ENCODE peak calls at places on chromosomes 2 and 18, in five cellular contexts. One of them, this sample, is unnamed.

GRCh38 chr2:184890311-184890710 is 292.0 kb downstream of the ZNF804A start:
- DNase-seq in left ventricle myocardium inferior: no peak
- DNase-seq in IMR-90: peak; percentile 3
- DNase-seq in body of pancreas: no peak
- DNase-seq in thoracic aorta: no peak
- DNase-seq in this sample: no peak

GRCh38 chr2:174108579-174108978 is 139.8 kb downstream of the OLA1 start:
- DNase-seq in left ventricle myocardium inferior: no peak
- DNase-seq in IMR-90: no peak
- DNase-seq in body of pancreas: no peak
- DNase-seq in thoracic aorta: no peak
- DNase-seq in this sample: no peak

GRCh38 chr2:181573140-181573736 is 83.7 kb downstream of the CERKL start:
- DNase-seq in left ventricle myocardium inferior: no peak
- DNase-seq in IMR-90: peak; percentile 50
- DNase-seq in body of pancreas: no peak
- DNase-seq in thoracic aorta: no peak
- DNase-seq in this sample: peak; percentile 28

GRCh38 chr2:239554761-239555565 is 154.1 kb upstream of the HDAC4 start:
- DNase-seq in left ventricle myocardium inferior: no peak
- DNase-seq in IMR-90: no peak
- DNase-seq in body of pancreas: no peak
- DNase-seq in thoracic aorta: no peak
- DNase-seq in this sample: no peak

GRCh38 chr2:70984228-70984575 is 5.8 kb downstream of the ANKRD53 start:
- DNase-seq in left ventricle myocardium inferior: no peak
- DNase-seq in IMR-90: no peak
- DNase-seq in body of pancreas: no peak
- DNase-seq in thoracic aorta: no peak
- DNase-seq in this sample: no peak

GRCh38 chr2:100964222-100964621 is 37.9 kb upstream of the RPL31 start:
- DNase-seq in left ventricle myocardium inferior: no peak
- DNase-seq in IMR-90: no peak
- DNase-seq in body of pancreas: no peak
- DNase-seq in thoracic aorta: no peak
- DNase-seq in this sample: no peak

GRCh38 chr2:146986161-146986560 is 858.7 kb upstream of the ACVR2A start:
- DNase-seq in left ventricle myocardium inferior: no peak
- DNase-seq in IMR-90: no peak
- DNase-seq in body of pancreas: no peak
- DNase-seq in thoracic aorta: no peak
- DNase-seq in this sample: no peak

GRCh38 chr2:142509401-142509800 is 368.1 kb upstream of the KYNU start:
- DNase-seq in left ventricle myocardium inferior: no peak
- DNase-seq in IMR-90: no peak
- DNase-seq in body of pancreas: no peak
- DNase-seq in thoracic aorta: no peak
- DNase-seq in this sample: no peak

GRCh38 chr18:73120626-73121025 is 252.8 kb upstream of the NETO1 start:
- DNase-seq in left ventricle myocardium inferior: no peak
- DNase-seq in IMR-90: no peak
- DNase-seq in body of pancreas: no peak
- DNase-seq in thoracic aorta: no peak
- DNase-seq in this sample: no peak
- H3K4me3 ChIP-seq in left ventricle myocardium inferior: no peak overlapping the region
- H3K4me3 ChIP-seq in IMR-90: no peak overlapping the region
- H3K4me3 ChIP-seq in body of pancreas: no peak overlapping the region
- H3K4me3 ChIP-seq in thoracic aorta: no peak overlapping the region
- H3K4me3 ChIP-seq in this sample: no peak overlapping the region

GRCh38 chr18:7224198-7224597 is 6.7 kb upstream of the LRRC30 start:
- DNase-seq in left ventricle myocardium inferior: no peak
- DNase-seq in IMR-90: no peak
- DNase-seq in body of pancreas: no peak
- DNase-seq in thoracic aorta: no peak
- DNase-seq in this sample: no peak

GRCh38 chr18:7221424-7222155 is 9.3 kb upstream of the LRRC30 start:
- DNase-seq in left ventricle myocardium inferior: no peak
- DNase-seq in IMR-90: peak; percentile 69
- DNase-seq in body of pancreas: peak; percentile 64
- DNase-seq in thoracic aorta: no peak
- DNase-seq in this sample: peak; percentile 76
- TF ChIP-seq CTCF in left ventricle myocardium inferior: peak; percentile 82
- TF ChIP-seq CTCF in IMR-90: peak; percentile 79
- TF ChIP-seq CTCF in body of pancreas: peak; percentile 59
- TF ChIP-seq CTCF in thoracic aorta: no peak
- TF ChIP-seq CTCF in this sample: peak; percentile 93

GRCh38 chr2:7773362-7773973 is 856.3 kb downstream of the RNF144A start:
- DNase-seq in left ventricle myocardium inferior: no peak
- DNase-seq in IMR-90: no peak
- DNase-seq in body of pancreas: peak; percentile 46
- DNase-seq in thoracic aorta: no peak
- DNase-seq in this sample: no peak
- H3K27ac ChIP-seq in left ventricle myocardium inferior: no peak overlapping the region
- H3K27ac ChIP-seq in IMR-90: no peak overlapping the region
- H3K27ac ChIP-seq in body of pancreas: no peak overlapping the region
- H3K27ac ChIP-seq in thoracic aorta: no peak overlapping the region
- H3K27ac ChIP-seq in this sample: no peak overlapping the region

DNA sequence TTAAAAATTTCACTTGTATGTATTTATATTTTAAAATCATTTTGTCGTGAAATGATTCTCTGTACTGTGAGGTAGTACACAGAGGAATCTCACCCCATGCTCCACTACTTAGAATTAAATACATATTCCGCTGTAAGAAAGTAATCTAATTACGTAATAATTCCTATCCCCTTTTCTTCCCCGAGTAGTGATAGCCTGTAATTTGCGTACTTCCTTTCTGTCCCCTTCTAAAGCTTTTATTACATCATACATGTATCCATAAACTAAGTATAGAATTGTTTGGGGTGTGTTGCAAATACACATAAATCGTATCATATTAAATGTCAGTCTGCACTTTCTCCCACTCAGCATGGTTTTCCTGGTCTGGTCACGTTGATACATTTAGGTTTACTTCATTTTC is 12.4 kb upstream of the CHCHD5 start:
- DNase-seq in left ventricle myocardium inferior: no peak
- DNase-seq in IMR-90: no peak
- DNase-seq in body of pancreas: no peak
- DNase-seq in thoracic aorta: no peak
- DNase-seq in this sample: no peak
- H3K4me3 ChIP-seq in left ventricle myocardium inferior: no peak overlapping the region
- H3K4me3 ChIP-seq in IMR-90: no peak overlapping the region
- H3K4me3 ChIP-seq in body of pancreas: no peak overlapping the region
- H3K4me3 ChIP-seq in thoracic aorta: no peak overlapping the region
- H3K4me3 ChIP-seq in this sample: no peak overlapping the region

GRCh38 chr18:45441110-45441842 is 174.0 kb upstream of the SLC14A2 start:
- DNase-seq in left ventricle myocardium inferior: no peak
- DNase-seq in IMR-90: peak; percentile 4
- DNase-seq in body of pancreas: no peak
- DNase-seq in thoracic aorta: no peak
- DNase-seq in this sample: peak; percentile 2
- TF ChIP-seq CTCF in left ventricle myocardium inferior: peak; percentile 26
- TF ChIP-seq CTCF in IMR-90: peak; percentile 36
- TF ChIP-seq CTCF in body of pancreas: peak; percentile 33
- TF ChIP-seq CTCF in thoracic aorta: no peak
- TF ChIP-seq CTCF in this sample: peak; percentile 34

GRCh38 chr2:105912081-105912480 is 167.4 kb downstream of the NCK2 start:
- DNase-seq in left ventricle myocardium inferior: no peak
- DNase-seq in IMR-90: peak; percentile 28
- DNase-seq in body of pancreas: no peak
- DNase-seq in thoracic aorta: no peak
- DNase-seq in this sample: no peak
- H3K27ac ChIP-seq in left ventricle myocardium inferior: no peak overlapping the region
- H3K27ac ChIP-seq in IMR-90: no peak overlapping the region
- H3K27ac ChIP-seq in body of pancreas: no peak overlapping the region
- H3K27ac ChIP-seq in thoracic aorta: no peak overlapping the region
- H3K27ac ChIP-seq in this sample: no peak overlapping the region

DNA sequence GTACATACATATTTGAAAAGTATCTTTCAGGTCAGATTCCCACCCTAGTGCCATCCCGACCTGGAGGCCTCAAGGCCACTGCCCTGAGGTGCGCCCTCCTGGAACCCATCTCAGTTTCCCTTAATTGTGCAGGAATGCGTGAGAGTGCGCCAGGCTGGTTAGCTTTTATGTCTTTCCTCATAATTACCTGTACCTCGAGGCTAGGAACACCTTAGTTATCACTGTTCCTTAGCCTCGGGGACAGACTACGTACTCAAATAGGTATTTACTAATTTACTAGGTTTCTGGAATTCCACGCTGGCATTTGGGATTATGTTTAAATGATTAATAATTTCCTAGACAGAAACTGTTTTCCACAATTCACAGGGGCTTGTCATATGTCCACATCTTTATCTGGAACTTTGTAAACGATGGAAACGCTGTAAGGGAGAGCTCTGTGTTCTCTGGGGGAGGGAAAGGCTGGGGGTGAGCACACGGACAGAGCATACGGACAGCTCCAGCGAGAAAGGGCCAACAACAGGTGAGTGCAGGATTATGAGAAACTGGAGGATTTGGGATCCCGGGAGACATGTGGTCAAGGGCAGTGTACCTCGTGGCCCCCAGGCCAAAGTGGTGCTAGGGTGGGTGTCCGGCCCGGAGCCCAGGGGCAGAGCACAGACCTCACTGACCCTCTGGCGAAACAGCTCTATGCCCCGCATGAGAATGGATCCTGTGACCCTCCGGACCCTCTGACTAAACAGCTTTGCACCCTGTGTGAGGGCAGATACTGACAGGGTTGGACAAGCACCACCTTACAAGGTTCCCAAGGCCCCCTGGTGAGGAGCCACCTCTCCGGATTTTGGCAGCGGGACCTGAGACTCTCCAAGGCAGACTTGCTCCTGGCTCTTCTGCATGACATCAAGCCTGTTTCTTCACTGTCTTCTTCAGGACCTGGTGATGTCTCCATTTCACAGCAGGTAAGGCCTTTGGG is 102.0 kb upstream of the PXDN start:
- DNase-seq in left ventricle myocardium inferior: no peak
- DNase-seq in IMR-90: no peak
- DNase-seq in body of pancreas: peak; percentile 8
- DNase-seq in thoracic aorta: no peak
- DNase-seq in this sample: no peak
- H3K4me3 ChIP-seq in left ventricle myocardium inferior: no peak overlapping the region
- H3K4me3 ChIP-seq in IMR-90: no peak overlapping the region
- H3K4me3 ChIP-seq in body of pancreas: no peak overlapping the region
- H3K4me3 ChIP-seq in thoracic aorta: no peak overlapping the region
- H3K4me3 ChIP-seq in this sample: no peak overlapping the region

GRCh38 chr18:29198834-29199233 is 1021.9 kb upstream of the CDH2 start:
- DNase-seq in left ventricle myocardium inferior: no peak
- DNase-seq in IMR-90: no peak
- DNase-seq in body of pancreas: no peak
- DNase-seq in thoracic aorta: no peak
- DNase-seq in this sample: no peak
- TF ChIP-seq CTCF in left ventricle myocardium inferior: no peak
- TF ChIP-seq CTCF in IMR-90: no peak
- TF ChIP-seq CTCF in body of pancreas: no peak
- TF ChIP-seq CTCF in thoracic aorta: no peak
- TF ChIP-seq CTCF in this sample: no peak

GRCh38 chr2:21041943-21042707 is 1.7 kb downstream of the APOB start:
- DNase-seq in left ventricle myocardium inferior: no peak
- DNase-seq in IMR-90: no peak
- DNase-seq in body of pancreas: no peak
- DNase-seq in thoracic aorta: no peak
- DNase-seq in this sample: no peak
- H3K27ac ChIP-seq in left ventricle myocardium inferior: peak overlapping the region; percentile 74
- H3K27ac ChIP-seq in IMR-90: no peak overlapping the region
- H3K27ac ChIP-seq in body of pancreas: no peak overlapping the region
- H3K27ac ChIP-seq in thoracic aorta: no peak overlapping the region
- H3K27ac ChIP-seq in this sample: no peak overlapping the region

DNA sequence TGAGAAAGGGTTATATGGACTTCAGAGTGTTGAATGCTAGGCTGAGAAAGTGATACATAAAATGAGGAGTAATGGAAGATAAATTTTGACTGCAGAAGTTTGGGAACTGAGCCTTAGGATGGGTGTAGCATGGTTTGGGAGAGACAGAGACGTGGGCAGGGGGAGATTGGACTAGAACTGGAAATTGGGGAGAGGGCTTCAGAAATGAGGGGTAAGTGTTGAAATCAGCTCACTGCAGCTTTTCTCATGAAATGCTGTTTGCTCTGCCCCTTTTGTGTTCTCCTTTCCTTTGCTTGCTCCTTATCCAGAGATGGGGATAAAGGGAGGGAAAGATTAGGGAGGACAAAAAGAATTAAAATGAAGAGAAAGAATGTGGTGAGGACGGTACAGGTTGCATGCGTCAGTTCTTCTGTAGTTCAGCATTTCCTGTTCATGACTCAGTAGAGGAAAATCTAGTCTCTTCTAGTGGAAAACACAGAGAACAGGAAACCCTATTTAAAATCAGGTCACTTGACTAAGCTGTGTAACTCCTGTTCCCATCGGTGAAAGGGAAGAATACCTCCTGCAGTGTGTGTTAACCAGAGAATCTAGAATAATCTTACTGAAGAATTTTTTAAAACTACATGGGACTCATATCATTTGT is 105.6 kb downstream of the CRIM1 start:
- DNase-seq in left ventricle myocardium inferior: no peak
- DNase-seq in IMR-90: peak; percentile 96
- DNase-seq in body of pancreas: no peak
- DNase-seq in thoracic aorta: no peak
- DNase-seq in this sample: peak; percentile 82
- H3K4me3 ChIP-seq in left ventricle myocardium inferior: no peak overlapping the region
- H3K4me3 ChIP-seq in IMR-90: no peak overlapping the region
- H3K4me3 ChIP-seq in body of pancreas: no peak overlapping the region
- H3K4me3 ChIP-seq in thoracic aorta: no peak overlapping the region
- H3K4me3 ChIP-seq in this sample: no peak overlapping the region

This sample was measured in brain microvascular endothelial cell.